ENCODE peak calls at places on chromosomes 3 and 15, in eight cellular contexts. D is HuH-7.5, N is heart left ventricle, T is T-helper 1 cell, V is activated T-helper 1 cell treated with Interleukin-2 at 50 U/mL for 16 hours, R is SW 1271, E is mesendoderm, I is T follicular helper cell. C is an unnamed sample.
A peak's percentile ranks its signal among the peaks of the same experiment; 100 is the strongest.

GRCh38 chr3:98974442-98974841 is 72.9 kb upstream of the DCBLD2 start:
- DNase-seq in V (no peak), D (no peak), N (no peak), R (no peak), I (no peak), T (no peak), E (no peak), C (no peak)

GRCh38 chr15:73296621-73297353 is 72.0 kb downstream of the HCN4 start:
- DNase-seq in D (no peak), I (no peak), E (peak; percentile 11), N (no peak), V (no peak), R (no peak), T (no peak), C (no peak)

GRCh38 chr3:128410669-128411573 is 55.8 kb downstream of the DNAJB8 start:
- DNase-seq in T (no peak), N (no peak), E (no peak), D (no peak), V (no peak), I (no peak), R (no peak), C (no peak)

GRCh38 chr15:59531066-59531465 is 80.5 kb upstream of the GCNT3 start:
- DNase-seq in D (no peak), R (no peak), V (no peak), E (no peak), I (no peak), N (no peak), T (no peak), C (no peak)

GRCh38 chr3:134749802-134750553 is 45.1 kb upstream of the EPHB1 start:
- DNase-seq in V (no peak), N (no peak), D (no peak), E (peak; percentile 24), I (no peak), T (no peak), R (no peak), C (no peak)

GRCh38 chr15:33737687-33738606 is 230.3 kb upstream of the CHRM5 start:
- DNase-seq in I (no peak), D (peak; percentile 35), E (peak; percentile 74), T (no peak), V (no peak), R (peak; percentile 9), N (no peak), C (peak; percentile 29)

GRCh38 chr15:48946088-48946839 is 17.5 kb downstream of the SHC4 start:
- DNase-seq in N (no peak), E (peak; percentile 28), D (no peak), I (no peak), R (no peak), T (no peak), V (no peak), C (no peak)

GRCh38 chr3:168081171-168081771 is 14.5 kb downstream of the GOLIM4 start:
- DNase-seq in T (no peak), D (no peak), I (no peak), N (no peak), R (no peak), V (no peak), E (no peak), C (no peak)

GRCh38 chr3:188584162-188584529 is 430.2 kb downstream of the LPP start:
- DNase-seq in I (no peak), R (no peak), D (no peak), E (peak; percentile 36), V (no peak), N (no peak), T (no peak), C (no peak)

GRCh38 chr3:101144080-101144479 is 150.9 kb upstream of the ABI3BP start:
- DNase-seq in I (no peak), N (no peak), D (no peak), T (no peak), R (no peak), V (no peak), E (peak; percentile 68), C (no peak)

GRCh38 chr15:33068007-33068441 is 126.5 kb downstream of the FMN1 start:
- DNase-seq in N (peak; percentile 74), V (no peak), R (peak; percentile 32), T (no peak), D (no peak), E (peak; percentile 79), I (no peak), C (no peak)

C was measured in memory B cell.